ENCODE peak calls at places on chromosomes 3 and 15, in four cellular contexts. N is endodermal cell, S is GM12865, R is lower leg skin. Q is an unnamed sample.

GRCh38 chr15:90154861-90155626 is 46.1 kb upstream of the SEMA4B start:
- DNase-seq in N (no peak), S (no peak), R (no peak), Q (no peak)

GRCh38 chr3:38460377-38461085 is 6.8 kb downstream of the ACVR2B start:
- DNase-seq in N (no peak), S (no peak), R (peak), Q (no peak)

GRCh38 chr15:79898369-79898768 is 1.6 kb upstream of the MTHFS start:
- DNase-seq in N (no peak), S (no peak), R (no peak), Q (no peak)

GRCh38 chr3:17979248-17979647 is 236.8 kb upstream of the TBC1D5 start:
- DNase-seq in N (no peak), S (no peak), R (no peak), Q (no peak)

GRCh38 chr3:23264413-23264812 is 61.3 kb downstream of the UBE2E2 start:
- DNase-seq in N (no peak), S (no peak), R (no peak), Q (no peak)

GRCh38 chr3:193269343-193269742 is 28.3 kb downstream of the PLAAT1 start:
- DNase-seq in N (no peak), S (no peak), R (no peak), Q (no peak)

GRCh38 chr3:184479426-184480126 is 82.0 kb upstream of the EPHB3 start:
- DNase-seq in N (no peak), S (no peak), R (peak), Q (no peak)

GRCh38 chr3:82957079-82957478 is 1195.6 kb upstream of the GBE1 start:
- DNase-seq in N (no peak), S (no peak), R (no peak), Q (no peak)

GRCh38 chr15:80915462-80915861 is 74.2 kb downstream of the MESD start:
- DNase-seq in N (peak), S (no peak), R (no peak), Q (no peak)

GRCh38 chr3:133268772-133269171 is 131.1 kb upstream of the BFSP2 start:
- DNase-seq in N (no peak), S (no peak), R (no peak), Q (no peak)

GRCh38 chr15:40016224-40016865 is 22.6 kb downstream of the SRP14 start:
- DNase-seq in N (no peak), S (no peak), R (no peak), Q (no peak)

GRCh38 chr3:135249186-135249585 is 454.1 kb downstream of the EPHB1 start:
- DNase-seq in N (no peak), S (no peak), R (no peak), Q (no peak)

GRCh38 chr3:190305406-190305805 is 16.8 kb downstream of the CLDN1 start:
- DNase-seq in N (no peak), S (no peak), R (no peak), Q (no peak)

GRCh38 chr3:148077318-148077923 is 620.3 kb upstream of the AGTR1 start:
- DNase-seq in N (no peak), S (peak), R (no peak), Q (no peak)

GRCh38 chr3:5090197-5090596 is 31.9 kb upstream of the ARL8B start:
- DNase-seq in N (no peak), S (no peak), R (peak), Q (no peak)

GRCh38 chr15:75661041-75661778 is 13.5 kb downstream of the SNX33 start:
- DNase-seq in N (peak), S (no peak), R (peak), Q (no peak)

GRCh38 chr3:193746832-193747231 is 153.8 kb downstream of the OPA1 start:
- DNase-seq in N (no peak), S (no peak), R (no peak), Q (no peak)

GRCh38 chr3:463793-464192 is 267.2 kb downstream of the CHL1 start:
- DNase-seq in N (no peak), S (peak), R (no peak), Q (no peak)

GRCh38 chr3:127984241-127984975 is 67.8 kb upstream of the SEC61A1 start:
- DNase-seq in N (no peak), S (no peak), R (no peak), Q (no peak)

GRCh38 chr15:85555875-85556617 is 175.6 kb downstream of the AKAP13 start:
- DNase-seq in N (no peak), S (peak), R (no peak), Q (no peak)

GRCh38 chr3:193847402-193847801 is 254.4 kb downstream of the OPA1 start:
- DNase-seq in N (no peak), S (no peak), R (no peak), Q (no peak)

GRCh38 chr3:38210141-38210757 is 44.9 kb downstream of the OXSR1 start:
- DNase-seq in N (no peak), S (peak), R (no peak), Q (no peak)

GRCh38 chr3:28504945-28505344 is 156.3 kb upstream of the AZI2 start:
- DNase-seq in N (no peak), S (no peak), R (no peak), Q (no peak)

DNA sequence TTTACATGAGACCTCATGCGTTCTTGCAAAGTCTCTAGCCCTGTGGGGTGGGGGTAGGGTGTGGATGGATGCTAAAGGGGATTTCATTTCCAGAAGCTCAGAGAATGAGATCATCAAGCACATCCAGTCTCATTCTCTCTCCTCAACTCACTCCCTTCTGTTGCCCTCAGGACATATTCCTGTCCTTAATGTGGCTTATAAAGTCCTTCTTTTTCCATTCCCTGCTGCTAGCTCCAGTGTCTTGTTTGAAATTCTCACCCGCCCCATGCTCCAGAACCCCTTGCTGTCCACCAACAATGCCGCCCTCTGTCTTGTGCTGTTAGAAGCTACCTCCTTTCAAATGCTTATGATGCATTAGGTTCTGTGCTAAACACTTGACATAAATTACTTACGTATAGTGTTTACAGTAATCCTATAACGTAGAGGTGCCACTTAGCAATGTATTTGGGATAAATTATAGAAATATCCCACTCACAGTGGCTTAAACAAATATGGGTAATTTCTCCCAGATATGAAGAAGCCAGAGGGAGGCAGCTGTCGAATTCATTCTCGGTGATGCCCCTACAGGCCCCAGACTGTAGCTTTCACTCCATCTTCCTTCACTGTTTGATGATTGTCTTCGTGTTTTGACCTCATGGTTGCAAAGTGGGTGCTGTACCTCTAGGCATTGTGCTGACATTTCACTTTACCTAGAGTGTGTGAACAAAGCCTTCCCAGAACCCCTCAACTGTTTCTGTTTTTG is 273.1 kb upstream of the TBL1XR1 start:
- DNase-seq in N (no peak), S (no peak), R (no peak), Q (no peak)
- TF ChIP-seq CTCF in N (no peak), S (no peak), R (no peak), Q (no peak)

GRCh38 chr15:29570121-29570930 is 251.9 kb downstream of the TJP1 start:
- DNase-seq in N (peak), S (no peak), R (no peak), Q (peak)

GRCh38 chr15:29566914-29567313 is 255.4 kb downstream of the TJP1 start:
- DNase-seq in N (no peak), S (no peak), R (no peak), Q (no peak)

GRCh38 chr15:29569533-29570092 is 252.7 kb downstream of the TJP1 start:
- DNase-seq in N (peak), S (no peak), R (no peak), Q (no peak)

GRCh38 chr15:29567336-29567735 is 254.9 kb downstream of the TJP1 start:
- DNase-seq in N (no peak), S (no peak), R (no peak), Q (no peak)

DNA sequence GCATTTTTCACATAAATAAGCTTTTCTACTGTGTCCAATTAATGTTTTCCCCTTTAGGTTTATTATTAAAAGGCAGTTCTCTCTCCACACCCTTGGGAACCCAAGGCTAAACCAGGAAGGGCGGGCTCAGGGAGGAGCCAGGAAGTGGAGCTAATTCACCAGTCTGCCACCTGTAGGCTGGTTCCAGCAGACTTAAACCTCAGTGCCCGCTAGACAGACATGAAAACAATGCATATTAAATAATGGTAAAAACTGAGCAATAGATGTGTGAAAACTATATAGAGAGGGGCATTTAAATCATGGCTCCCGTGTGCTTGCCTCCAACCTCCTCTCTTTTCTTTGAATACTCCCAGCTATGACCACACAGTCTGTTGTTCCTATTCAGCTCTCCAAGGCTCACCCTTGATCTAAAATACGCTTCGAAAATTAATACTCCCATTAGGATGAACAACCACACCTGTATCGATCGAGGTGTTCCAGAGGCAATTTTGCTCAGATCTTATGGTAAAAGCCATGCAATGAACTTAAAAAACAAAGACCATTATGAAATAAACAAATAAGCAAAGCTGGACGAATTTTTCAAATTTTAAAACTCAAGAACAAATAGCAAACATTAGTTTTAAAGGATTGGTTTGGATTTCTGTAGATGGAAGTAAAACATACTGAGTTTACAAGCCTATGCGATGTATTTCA is 253.3 kb downstream of the TJP1 start:
- DNase-seq in N (peak), S (peak), R (no peak), Q (no peak)
- TF ChIP-seq CTCF in N (peak), S (no peak), R (no peak), Q (peak)

GRCh38 chr3:120642368-120642948 is 39.6 kb downstream of the HGD start:
- DNase-seq in N (no peak), S (no peak), R (no peak), Q (no peak)
- TF ChIP-seq CTCF in N (peak), S (no peak), R (no peak), Q (no peak)

GRCh38 chr15:73794501-73795133 is 41.5 kb upstream of the INSYN1 start:
- DNase-seq in N (no peak), S (no peak), R (no peak), Q (no peak)

GRCh38 chr15:73792429-73792828 is 39.3 kb upstream of the INSYN1 start:
- DNase-seq in N (no peak), S (no peak), R (no peak), Q (no peak)

GRCh38 chr15:73799466-73799865 is 46.3 kb upstream of the INSYN1 start:
- DNase-seq in N (no peak), S (no peak), R (no peak), Q (no peak)

GRCh38 chr15:73797366-73798158 is 44.4 kb upstream of the INSYN1 start:
- DNase-seq in N (no peak), S (no peak), R (no peak), Q (no peak)

DNA sequence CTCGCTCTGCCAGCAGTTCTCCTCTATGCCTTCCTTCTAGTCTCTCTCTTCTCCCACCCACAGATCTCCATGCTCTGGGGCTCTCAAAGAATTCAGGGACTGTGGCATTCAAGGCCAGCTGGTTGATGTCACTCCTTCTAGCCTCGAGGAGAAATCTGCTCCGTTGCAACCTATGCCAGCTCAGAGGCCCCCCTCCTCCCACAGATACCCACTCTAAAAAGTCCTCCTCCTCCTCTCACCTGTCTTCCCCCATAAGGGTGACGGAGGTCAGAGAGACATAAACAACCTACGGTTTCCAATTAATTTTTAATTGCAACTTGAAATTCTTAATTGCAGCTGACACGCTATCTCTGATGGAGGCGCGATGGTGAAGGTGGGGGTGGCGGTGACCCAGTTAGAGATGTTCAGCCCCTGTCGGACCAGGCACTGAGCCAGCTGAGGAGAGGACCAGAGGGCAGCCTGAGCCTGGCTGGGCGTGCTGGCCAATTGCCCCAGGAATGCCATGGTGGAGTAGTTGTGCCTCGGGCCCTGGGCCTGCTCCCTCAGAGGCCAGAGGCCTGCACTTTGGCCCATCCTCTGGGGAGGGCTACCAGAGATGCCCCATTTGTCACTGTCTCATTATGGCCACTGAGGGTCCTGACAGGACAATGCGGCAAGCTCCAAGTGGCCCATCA is 43.3 kb upstream of the INSYN1 start:
- DNase-seq in N (no peak), S (no peak), R (no peak), Q (no peak)
- TF ChIP-seq CTCF in N (no peak), S (no peak), R (no peak), Q (no peak)

GRCh38 chr3:139930201-139930600 is 4.8 kb upstream of the CLSTN2 start:
- DNase-seq in N (no peak), S (no peak), R (no peak), Q (no peak)

GRCh38 chr3:139935866-139936817 is 1.2 kb downstream of the CLSTN2 start:
- DNase-seq in N (peak), S (no peak), R (peak), Q (no peak)

GRCh38 chr3:139935071-139935865 is at the start of gene CLSTN2:
- DNase-seq in N (peak), S (peak), R (peak), Q (peak)

GRCh38 chr3:139937674-139938279 is 2.8 kb downstream of the CLSTN2 start:
- DNase-seq in N (peak), S (peak), R (peak), Q (no peak)

DNA sequence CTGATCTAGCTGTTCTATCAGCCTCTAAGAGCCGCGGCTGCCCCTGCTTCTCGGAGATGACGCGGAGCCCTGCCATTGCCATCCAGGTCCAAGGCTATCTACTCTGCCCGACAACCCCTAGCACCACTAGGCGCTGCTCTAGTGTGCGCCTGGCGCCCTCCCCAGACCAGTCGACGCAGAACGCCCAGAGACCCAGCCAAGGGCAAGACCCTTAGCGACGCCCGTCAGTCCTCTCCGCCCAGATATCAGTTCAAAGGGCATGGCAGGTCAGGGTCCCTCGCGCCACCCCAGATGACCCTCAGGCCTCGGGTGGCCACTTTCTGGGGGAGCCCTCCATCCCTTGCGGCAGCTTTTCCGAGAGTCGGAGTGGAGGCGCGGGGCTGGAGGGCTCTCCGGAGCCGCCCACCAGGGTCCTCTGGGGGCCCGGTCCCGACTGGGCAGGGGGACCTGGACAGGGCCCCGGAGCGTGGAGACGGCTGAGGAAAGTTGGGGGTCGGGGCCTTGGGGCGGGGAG is 371 bp upstream of the CLSTN2 start:
- DNase-seq in N (peak), S (peak), R (peak), Q (peak)
- TF ChIP-seq CTCF in N (peak), S (no peak), R (no peak), Q (peak)

DNA sequence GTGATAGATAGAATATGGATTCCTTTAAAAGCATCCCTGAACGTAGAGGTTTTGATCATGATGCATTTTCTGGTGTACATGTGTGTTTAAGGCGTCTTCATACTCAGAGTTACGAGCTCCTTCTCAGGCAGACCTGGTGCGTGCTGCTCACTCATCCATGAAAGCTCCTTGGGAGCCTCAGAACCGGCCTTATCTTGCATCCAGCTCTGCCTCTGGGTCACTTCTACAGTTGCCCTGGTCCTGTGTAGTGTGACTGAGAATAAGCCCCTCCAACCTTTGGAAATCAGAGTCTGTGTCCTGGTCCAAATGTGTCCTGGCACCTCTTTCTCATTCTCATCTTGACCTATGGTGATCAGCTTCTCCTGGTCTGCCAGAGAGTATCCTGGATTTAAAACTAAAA is 17.3 kb upstream of the RARRES1 start:
- DNase-seq in N (no peak), S (no peak), R (no peak), Q (no peak)
- TF ChIP-seq CTCF in N (no peak), S (no peak), R (no peak), Q (no peak)

DNA sequence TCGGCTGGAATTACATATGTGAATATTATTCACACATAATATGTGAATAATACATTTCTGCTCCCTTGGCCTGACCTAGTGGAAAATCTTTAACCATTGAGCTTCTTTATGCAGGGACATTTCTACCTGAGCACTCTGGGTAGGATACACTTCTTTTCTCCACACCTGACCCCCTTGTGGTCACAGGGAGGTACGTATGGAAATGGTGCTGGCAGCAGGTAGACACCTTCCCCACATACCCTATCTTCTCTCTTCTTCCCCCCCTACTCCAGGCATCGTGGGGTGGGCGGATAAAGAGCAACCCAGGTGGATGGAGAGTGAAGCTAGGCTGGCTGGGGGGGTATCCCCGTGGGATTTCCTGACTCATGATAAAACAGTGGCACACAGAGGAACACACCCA is 312.1 kb downstream of the ARRDC4 start:
- DNase-seq in N (no peak), S (no peak), R (no peak), Q (no peak)
- TF ChIP-seq CTCF in N (peak), S (no peak), R (no peak), Q (peak)

GRCh38 chr3:46368569-46368968 is 2.2 kb upstream of the CCR5 start:
- DNase-seq in N (peak), S (peak), R (no peak), Q (no peak)
- TF ChIP-seq CTCF in N (peak), S (peak), R (no peak), Q (peak)